ENCODE peak calls at places on chromosome 21, in ten cellular contexts. W is RWPE1, E is fibroblast of lung, R is T-helper 1 cell, B is SK-MEL-5, X is NCI-H345, F is amygdala, O is ELR, C is hypothalamus, U is pancreas. A is an unnamed sample.

GRCh38 chr21:35226302-35226701 is 177.2 kb upstream of the RUNX1 start:
- DNase-seq in W (no peak), E (peak; percentile 52), R (no peak), B (no peak), X (no peak), F (no peak), O (peak; percentile 68), C (no peak), U (no peak), A (no peak)

GRCh38 chr21:21828130-21828529 is 829.9 kb downstream of the NCAM2 start:
- DNase-seq in W (no peak), E (no peak), R (no peak), B (no peak), X (no peak), F (no peak), O (no peak), C (no peak), U (no peak), A (no peak)

GRCh38 chr21:33685613-33686197 is 43.4 kb downstream of the ITSN1 start:
- DNase-seq in W (peak; percentile 30), E (peak; percentile 88), R (no peak), B (no peak), X (no peak), F (no peak), O (peak; percentile 78), C (no peak), U (no peak), A (no peak)

GRCh38 chr21:15486460-15487241 is 243.1 kb upstream of the USP25 start:
- DNase-seq in W (no peak), E (no peak), R (no peak), B (no peak), X (no peak), F (no peak), O (no peak), C (no peak), U (no peak), A (no peak)

GRCh38 chr21:37452222-37452621 is 85.6 kb downstream of the DYRK1A start:
- DNase-seq in W (peak; percentile 38), E (peak; percentile 94), R (no peak), B (no peak), X (no peak), F (peak; percentile 24), O (peak; percentile 80), C (no peak), U (no peak), A (no peak)

GRCh38 chr21:42161957-42162681 is 56.8 kb upstream of the ABCG1 start:
- DNase-seq in W (no peak), E (peak; percentile 2), R (no peak), B (no peak), X (no peak), F (no peak), O (no peak), C (no peak), U (no peak), A (no peak)

GRCh38 chr21:45401916-45402900 is 2.8 kb upstream of the COL18A1 start:
- DNase-seq in W (no peak), E (peak; percentile 13), R (no peak), B (no peak), X (no peak), F (no peak), O (no peak), C (no peak), U (no peak), A (no peak)

GRCh38 chr21:46423546-46424061 is 35.1 kb upstream of the DIP2A start:
- DNase-seq in W (no peak), E (no peak), R (no peak), B (no peak), X (no peak), F (no peak), O (no peak), C (no peak), U (no peak), A (no peak)

GRCh38 chr21:38349111-38349746 is 92.4 kb downstream of the KCNJ15 start:
- DNase-seq in W (no peak), E (peak; percentile 99), R (no peak), B (no peak), X (no peak), F (no peak), O (no peak), C (no peak), U (no peak), A (no peak)

GRCh38 chr21:39003982-39004775 is 179.1 kb downstream of the PSMG1 start:
- DNase-seq in W (no peak), E (peak; percentile 39), R (no peak), B (no peak), X (peak; percentile 35), F (no peak), O (peak; percentile 79), C (no peak), U (no peak), A (no peak)

GRCh38 chr21:46118871-46119564 is 21.1 kb downstream of the COL6A2 start:
- DNase-seq in W (no peak), E (no peak), R (no peak), B (no peak), X (no peak), F (no peak), O (no peak), C (no peak), U (no peak), A (no peak)

GRCh38 chr21:14057313-14057712 is 153.4 kb downstream of the LIPI start:
- DNase-seq in W (no peak), E (no peak), R (no peak), B (no peak), X (no peak), F (no peak), O (no peak), C (no peak), U (no peak), A (no peak)

GRCh38 chr21:43355925-43356289 is 71.0 kb downstream of the SIK1 start:
- DNase-seq in W (no peak), E (no peak), R (no peak), B (no peak), X (no peak), F (no peak), O (no peak), C (no peak), U (no peak), A (no peak)

GRCh38 chr21:40002978-40003377 is 135.7 kb downstream of the PCP4 start:
- DNase-seq in W (no peak), E (no peak), R (no peak), B (no peak), X (no peak), F (no peak), O (no peak), C (no peak), U (no peak), A (no peak)

GRCh38 chr21:25561668-25562641 is 45.3 kb downstream of the MRPL39 start:
- DNase-seq in W (peak; percentile 45), E (peak; percentile 82), R (peak; percentile 83), B (no peak), X (no peak), F (peak; percentile 20), O (peak; percentile 88), C (peak; percentile 7), U (peak; percentile 7), A (peak; percentile 53)

GRCh38 chr21:35222541-35222941 is 173.4 kb upstream of the RUNX1 start:
- DNase-seq in W (no peak), E (no peak), R (peak; percentile 40), B (no peak), X (no peak), F (no peak), O (peak; percentile 44), C (no peak), U (no peak), A (no peak)

GRCh38 chr21:28771790-28772501 is 220.7 kb downstream of the LTN1 start:
- DNase-seq in W (no peak), E (peak; percentile 84), R (peak; percentile 26), B (no peak), X (no peak), F (no peak), O (peak; percentile 56), C (no peak), U (no peak), A (no peak)

A was measured in stimulated activated CD8-positive, alpha-beta memory T cell treated with anti-CD3 and anti-CD28 coated beads, Interleukin-4, amount 100 ng/mL, for 1 hour.